ENCODE peak calls at places on chromosomes 1 and 21, in six cellular contexts. G is endothelial cell; Q is stimulated activated CD4-positive, alpha-beta T cell treated with anti-CD3 and anti-CD28 coated beads, Interleukin-2, amount 100 ng/mL, for 48 hours; A is substantia nigra; H is activated CD4-positive, alpha-beta T cell treated with anti-CD3 and anti-CD28 coated beads, Interleukin-2, amount 10 ng/mL, durations not matched to agents 7 days and 5 days; R is activated T-cell treated with anti-CD3 and anti-CD28 coated beads, Interleukin-2, amount 50 U/mL, for 72 hours. O is an unnamed sample.

GRCh38 chr1:18923721-18924610 is 21.6 kb upstream of the ALDH4A1 start:
- DNase-seq in H (peak; percentile 36), R (no peak), Q (no peak), G (no peak), A (no peak), O (no peak)

GRCh38 chr1:190667914-190668313 is 190.2 kb upstream of the BRINP3 start:
- DNase-seq in H (no peak), A (no peak), G (no peak), Q (no peak), R (no peak), O (no peak)

GRCh38 chr1:151292207-151293030 is 10.3 kb downstream of the ZNF687 start:
- DNase-seq in A (no peak), H (no peak), Q (no peak), G (no peak), R (no peak), O (no peak)

GRCh38 chr1:11982010-11982392 is 1.8 kb downstream of the MFN2 start:
- DNase-seq in R (no peak), H (no peak), Q (no peak), G (no peak), A (no peak), O (no peak)

GRCh38 chr1:168863647-168864234 is 134.7 kb upstream of the DPT start:
- DNase-seq in A (no peak), Q (no peak), R (no peak), G (no peak), H (no peak), O (peak; percentile 7)

GRCh38 chr1:173870252-173871075 is 2.3 kb downstream of the ZBTB37 start:
- DNase-seq in R (peak; percentile 48), G (no peak), Q (no peak), H (peak; percentile 52), A (peak; percentile 11), O (no peak)

GRCh38 chr1:96472471-96472870 is 249.1 kb upstream of the PTBP2 start:
- DNase-seq in G (no peak), A (no peak), R (no peak), Q (no peak), H (no peak), O (no peak)

GRCh38 chr1:196462101-196462500 is 146.1 kb downstream of the KCNT2 start:
- DNase-seq in Q (no peak), G (no peak), H (no peak), A (no peak), R (no peak), O (no peak)

GRCh38 chr21:19810779-19811178 is 1187.4 kb upstream of the NCAM2 start:
- DNase-seq in G (no peak), H (no peak), A (no peak), Q (no peak), R (no peak), O (no peak)

GRCh38 chr1:101745549-101745948 is 251.2 kb downstream of the OLFM3 start:
- DNase-seq in Q (no peak), G (no peak), R (no peak), A (no peak), H (no peak), O (no peak)

GRCh38 chr1:166017395-166017794 is 149.4 kb downstream of the FAM78B start:
- DNase-seq in Q (no peak), A (no peak), G (peak; percentile 15), R (no peak), H (no peak), O (no peak)

O was measured in SK-N-DZ.